ENCODE peak calls at places on chromosomes 6 and 20, in six cellular contexts. One of them, this sample, is unnamed.

GRCh38 chr6:53492860-53493634 is 51.9 kb downstream of the GCLC start:
- DNase-seq in A549: peak; percentile 40
- DNase-seq in NCI-H460: peak; percentile 58
- DNase-seq in NCI-H345: peak; percentile 62
- DNase-seq in AG10803: peak; percentile 64
- DNase-seq in AG04449: no peak
- DNase-seq in this sample: peak; percentile 31

GRCh38 chr6:154962751-154963150 is 32.4 kb upstream of the TIAM2 start:
- DNase-seq in A549: peak; percentile 28
- DNase-seq in NCI-H460: no peak
- DNase-seq in NCI-H345: no peak
- DNase-seq in AG10803: peak; percentile 81
- DNase-seq in AG04449: peak; percentile 51
- DNase-seq in this sample: no peak

GRCh38 chr6:47182291-47182957 is 127.3 kb downstream of the TNFRSF21 start:
- DNase-seq in A549: no peak
- DNase-seq in NCI-H460: no peak
- DNase-seq in NCI-H345: no peak
- DNase-seq in AG10803: no peak
- DNase-seq in AG04449: no peak
- DNase-seq in this sample: no peak

GRCh38 chr6:13605634-13606033 is 9.5 kb upstream of the NOL7 start:
- DNase-seq in A549: no peak
- DNase-seq in NCI-H460: no peak
- DNase-seq in NCI-H345: no peak
- DNase-seq in AG10803: no peak
- DNase-seq in AG04449: no peak
- DNase-seq in this sample: no peak

GRCh38 chr20:55581519-55581918 is 423.8 kb downstream of the CBLN4 start:
- DNase-seq in A549: no peak
- DNase-seq in NCI-H460: no peak
- DNase-seq in NCI-H345: no peak
- DNase-seq in AG10803: no peak
- DNase-seq in AG04449: no peak
- DNase-seq in this sample: no peak

GRCh38 chr6:136095961-136096360 is 154.2 kb downstream of the MTFR2 start:
- DNase-seq in A549: no peak
- DNase-seq in NCI-H460: no peak
- DNase-seq in NCI-H345: no peak
- DNase-seq in AG10803: peak; percentile 87
- DNase-seq in AG04449: no peak
- DNase-seq in this sample: no peak

GRCh38 chr6:111551521-111552231 is 54.0 kb downstream of the TRAF3IP2 start:
- DNase-seq in A549: no peak
- DNase-seq in NCI-H460: no peak
- DNase-seq in NCI-H345: peak; percentile 99
- DNase-seq in AG10803: no peak
- DNase-seq in AG04449: no peak
- DNase-seq in this sample: no peak

GRCh38 chr6:37406942-37407341 is 26.1 kb upstream of the CMTR1 start:
- DNase-seq in A549: no peak
- DNase-seq in NCI-H460: no peak
- DNase-seq in NCI-H345: no peak
- DNase-seq in AG10803: no peak
- DNase-seq in AG04449: no peak
- DNase-seq in this sample: no peak

GRCh38 chr6:26322645-26323482 is 42.1 kb upstream of the BTN3A2 start:
- DNase-seq in A549: no peak
- DNase-seq in NCI-H460: peak; percentile 85
- DNase-seq in NCI-H345: peak; percentile 86
- DNase-seq in AG10803: peak; percentile 93
- DNase-seq in AG04449: peak; percentile 88
- DNase-seq in this sample: peak; percentile 37

GRCh38 chr6:167678102-167679101 is 148.3 kb upstream of the AFDN start:
- DNase-seq in A549: no peak
- DNase-seq in NCI-H460: no peak
- DNase-seq in NCI-H345: peak; percentile 58
- DNase-seq in AG10803: no peak
- DNase-seq in AG04449: no peak
- DNase-seq in this sample: no peak

GRCh38 chr6:36780517-36781210 is 58.6 kb downstream of the CPNE5 start:
- DNase-seq in A549: no peak
- DNase-seq in NCI-H460: no peak
- DNase-seq in NCI-H345: no peak
- DNase-seq in AG10803: no peak
- DNase-seq in AG04449: no peak
- DNase-seq in this sample: no peak

GRCh38 chr6:3392059-3392458 is 64.8 kb downstream of the SLC22A23 start:
- DNase-seq in A549: no peak
- DNase-seq in NCI-H460: no peak
- DNase-seq in NCI-H345: no peak
- DNase-seq in AG10803: no peak
- DNase-seq in AG04449: no peak
- DNase-seq in this sample: no peak

GRCh38 chr6:54802775-54803631 is 43.6 kb upstream of the FAM83B start:
- DNase-seq in A549: no peak
- DNase-seq in NCI-H460: no peak
- DNase-seq in NCI-H345: no peak
- DNase-seq in AG10803: peak; percentile 43
- DNase-seq in AG04449: peak; percentile 23
- DNase-seq in this sample: no peak

GRCh38 chr6:81696505-81696904 is 56.0 kb downstream of the TENT5A start:
- DNase-seq in A549: no peak
- DNase-seq in NCI-H460: no peak
- DNase-seq in NCI-H345: peak; percentile 74
- DNase-seq in AG10803: no peak
- DNase-seq in AG04449: no peak
- DNase-seq in this sample: no peak

GRCh38 chr6:163585932-163586437 is 171.5 kb downstream of the QKI start:
- DNase-seq in A549: peak; percentile 18
- DNase-seq in NCI-H460: peak; percentile 55
- DNase-seq in NCI-H345: no peak
- DNase-seq in AG10803: peak; percentile 83
- DNase-seq in AG04449: peak; percentile 57
- DNase-seq in this sample: no peak